ENCODE peak calls at places on chromosomes 6 and 20, in seven cellular contexts. One of them, this sample, is unnamed.

GRCh38 chr20:37439223-37439933 is 81.7 kb upstream of the NNAT start:
- DNase-seq in neural progenitor cell: no peak
- DNase-seq in IMR-90: no peak
- DNase-seq in mesendoderm: no peak
- DNase-seq in endodermal cell: no peak
- DNase-seq in GM12878: no peak
- DNase-seq in neuronal stem cell: no peak
- DNase-seq in this sample: no peak

GRCh38 chr6:148887181-148887580 is 140.4 kb downstream of the UST start:
- DNase-seq in neural progenitor cell: peak
- DNase-seq in endodermal cell: no peak
- DNase-seq in IMR-90: no peak
- DNase-seq in GM12878: no peak
- DNase-seq in mesendoderm: no peak
- DNase-seq in neuronal stem cell: no peak
- DNase-seq in this sample: no peak

GRCh38 chr6:124819340-124819739 is 142.9 kb upstream of the RNF217 start:
- DNase-seq in endodermal cell: no peak
- DNase-seq in mesendoderm: no peak
- DNase-seq in GM12878: no peak
- DNase-seq in neuronal stem cell: no peak
- DNase-seq in IMR-90: peak
- DNase-seq in neural progenitor cell: no peak
- DNase-seq in this sample: no peak

GRCh38 chr20:49343246-49343645 is 65.4 kb upstream of the ZNFX1 start:
- DNase-seq in IMR-90: no peak
- DNase-seq in endodermal cell: peak
- DNase-seq in neuronal stem cell: no peak
- DNase-seq in mesendoderm: peak
- DNase-seq in GM12878: no peak
- DNase-seq in neural progenitor cell: no peak
- DNase-seq in this sample: no peak

GRCh38 chr6:84728602-84729001 is 35.8 kb downstream of the TBX18 start:
- DNase-seq in neuronal stem cell: peak
- DNase-seq in neural progenitor cell: peak
- DNase-seq in mesendoderm: peak
- DNase-seq in GM12878: no peak
- DNase-seq in IMR-90: peak
- DNase-seq in endodermal cell: no peak
- DNase-seq in this sample: no peak

GRCh38 chr6:131980791-131981623 is 29.8 kb upstream of the CCN2 start:
- DNase-seq in neural progenitor cell: no peak
- DNase-seq in endodermal cell: no peak
- DNase-seq in neuronal stem cell: no peak
- DNase-seq in IMR-90: no peak
- DNase-seq in GM12878: no peak
- DNase-seq in mesendoderm: no peak
- DNase-seq in this sample: no peak

GRCh38 chr6:11218827-11219826 is 13.3 kb downstream of the NEDD9 start:
- DNase-seq in mesendoderm: no peak
- DNase-seq in neuronal stem cell: no peak
- DNase-seq in IMR-90: no peak
- DNase-seq in GM12878: no peak
- DNase-seq in neural progenitor cell: no peak
- DNase-seq in endodermal cell: no peak
- DNase-seq in this sample: no peak

GRCh38 chr20:61538481-61539265 is 286.6 kb downstream of the CDH4 start:
- DNase-seq in neural progenitor cell: no peak
- DNase-seq in neuronal stem cell: no peak
- DNase-seq in endodermal cell: no peak
- DNase-seq in mesendoderm: no peak
- DNase-seq in IMR-90: no peak
- DNase-seq in GM12878: no peak
- DNase-seq in this sample: no peak

GRCh38 chr6:10420546-10421507 is 6.0 kb upstream of the TFAP2A start:
- DNase-seq in endodermal cell: peak
- DNase-seq in IMR-90: no peak
- DNase-seq in neural progenitor cell: peak
- DNase-seq in mesendoderm: peak
- DNase-seq in GM12878: no peak
- DNase-seq in neuronal stem cell: no peak
- DNase-seq in this sample: no peak

GRCh38 chr6:91057689-91058088 is 470.8 kb upstream of the MAP3K7 start:
- DNase-seq in endodermal cell: no peak
- DNase-seq in neural progenitor cell: no peak
- DNase-seq in GM12878: no peak
- DNase-seq in mesendoderm: no peak
- DNase-seq in neuronal stem cell: no peak
- DNase-seq in IMR-90: no peak
- DNase-seq in this sample: no peak

GRCh38 chr20:21339499-21339898 is 36.4 kb downstream of the XRN2 start:
- DNase-seq in GM12878: no peak
- DNase-seq in neuronal stem cell: no peak
- DNase-seq in neural progenitor cell: no peak
- DNase-seq in endodermal cell: no peak
- DNase-seq in IMR-90: peak
- DNase-seq in mesendoderm: no peak
- DNase-seq in this sample: no peak

GRCh38 chr6:144285548-144285797 is 338 bp downstream of the UTRN start:
- DNase-seq in mesendoderm: no peak
- DNase-seq in neuronal stem cell: no peak
- DNase-seq in neural progenitor cell: no peak
- DNase-seq in endodermal cell: no peak
- DNase-seq in GM12878: no peak
- DNase-seq in IMR-90: no peak
- DNase-seq in this sample: no peak

GRCh38 chr6:39686980-39687379 is 38.2 kb downstream of the KIF6 start:
- DNase-seq in neuronal stem cell: no peak
- DNase-seq in IMR-90: no peak
- DNase-seq in mesendoderm: no peak
- DNase-seq in endodermal cell: no peak
- DNase-seq in neural progenitor cell: no peak
- DNase-seq in GM12878: no peak
- DNase-seq in this sample: no peak

GRCh38 chr20:63525185-63525584 is 4.6 kb downstream of the PPDPF start:
- DNase-seq in neural progenitor cell: no peak
- DNase-seq in endodermal cell: peak
- DNase-seq in mesendoderm: no peak
- DNase-seq in IMR-90: no peak
- DNase-seq in neuronal stem cell: no peak
- DNase-seq in GM12878: no peak
- DNase-seq in this sample: no peak

GRCh38 chr20:2984028-2984501 is 59.4 kb upstream of the GNRH2 start:
- DNase-seq in IMR-90: no peak
- DNase-seq in neural progenitor cell: no peak
- DNase-seq in GM12878: peak
- DNase-seq in neuronal stem cell: no peak
- DNase-seq in endodermal cell: no peak
- DNase-seq in mesendoderm: no peak
- DNase-seq in this sample: no peak

GRCh38 chr6:122730775-122731386 is 48.6 kb upstream of the FABP7 start:
- DNase-seq in mesendoderm: peak
- DNase-seq in neural progenitor cell: peak
- DNase-seq in GM12878: no peak
- DNase-seq in endodermal cell: no peak
- DNase-seq in IMR-90: peak
- DNase-seq in neuronal stem cell: peak
- DNase-seq in this sample: peak

GRCh38 chr6:90368601-90369000 is 72.0 kb upstream of the BACH2 start:
- DNase-seq in neuronal stem cell: no peak
- DNase-seq in IMR-90: peak
- DNase-seq in neural progenitor cell: no peak
- DNase-seq in mesendoderm: no peak
- DNase-seq in GM12878: no peak
- DNase-seq in endodermal cell: no peak
- DNase-seq in this sample: no peak

GRCh38 chr6:7145269-7146078 is 37.7 kb downstream of the RREB1 start:
- DNase-seq in neural progenitor cell: no peak
- DNase-seq in GM12878: no peak
- DNase-seq in neuronal stem cell: no peak
- DNase-seq in IMR-90: no peak
- DNase-seq in endodermal cell: peak
- DNase-seq in mesendoderm: peak
- DNase-seq in this sample: no peak

GRCh38 chr6:7144810-7145209 is 37.0 kb downstream of the RREB1 start:
- DNase-seq in endodermal cell: no peak
- DNase-seq in GM12878: no peak
- DNase-seq in neuronal stem cell: no peak
- DNase-seq in IMR-90: no peak
- DNase-seq in mesendoderm: no peak
- DNase-seq in neural progenitor cell: no peak
- DNase-seq in this sample: no peak

GRCh38 chr6:7146079-7146828 is 38.5 kb downstream of the RREB1 start:
- DNase-seq in neural progenitor cell: no peak
- DNase-seq in neuronal stem cell: no peak
- DNase-seq in GM12878: no peak
- DNase-seq in IMR-90: peak
- DNase-seq in endodermal cell: peak
- DNase-seq in mesendoderm: peak
- DNase-seq in this sample: no peak

GRCh38 chr6:7148100-7148822 is 40.5 kb downstream of the RREB1 start:
- DNase-seq in neural progenitor cell: no peak
- DNase-seq in endodermal cell: peak
- DNase-seq in mesendoderm: no peak
- DNase-seq in IMR-90: peak
- DNase-seq in GM12878: no peak
- DNase-seq in neuronal stem cell: no peak
- DNase-seq in this sample: no peak

DNA sequence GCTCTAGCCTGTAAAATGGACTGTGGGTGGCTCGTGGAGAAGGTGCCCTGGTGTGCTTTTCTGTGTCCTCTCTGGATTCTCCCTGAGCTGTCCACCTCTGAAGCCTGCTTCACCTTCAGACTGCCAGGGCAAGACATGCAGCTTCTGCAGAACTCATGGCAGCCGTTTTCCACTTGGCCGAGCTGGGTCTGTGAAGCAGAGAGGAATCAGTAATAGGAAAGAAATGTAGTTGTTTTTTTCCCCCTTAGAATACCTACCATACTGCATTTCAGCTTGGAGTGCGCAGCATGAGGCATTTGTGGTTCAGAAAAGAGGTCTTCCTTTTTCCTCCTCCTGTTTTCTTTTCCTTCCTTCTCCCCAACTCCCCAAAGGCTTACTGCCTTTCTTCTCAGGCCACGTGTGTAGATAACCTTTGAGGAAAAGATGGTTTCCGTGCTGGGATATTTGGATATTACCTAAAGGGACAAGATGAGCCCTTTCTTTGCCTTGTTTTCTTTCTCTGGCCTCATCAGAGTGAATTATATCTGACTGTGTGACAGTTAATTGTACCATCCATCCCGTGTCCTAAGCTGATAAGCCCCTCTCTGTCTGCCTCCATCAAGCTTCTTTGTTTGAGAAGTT is 39.4 kb downstream of the RREB1 start:
- DNase-seq in IMR-90: no peak
- DNase-seq in neuronal stem cell: no peak
- DNase-seq in endodermal cell: peak
- DNase-seq in mesendoderm: no peak
- DNase-seq in GM12878: no peak
- DNase-seq in neural progenitor cell: peak
- DNase-seq in this sample: no peak
- H3K27ac ChIP-seq in IMR-90: peak
- H3K27ac ChIP-seq in neuronal stem cell: no peak
- H3K27ac ChIP-seq in endodermal cell: no peak
- H3K27ac ChIP-seq in mesendoderm: no peak
- H3K27ac ChIP-seq in GM12878: peak
- H3K27ac ChIP-seq in neural progenitor cell: peak
- H3K27ac ChIP-seq in this sample: peak

GRCh38 chr6:129748212-129748900 is 38.4 kb upstream of the ARHGAP18 start:
- DNase-seq in mesendoderm: peak
- DNase-seq in IMR-90: peak
- DNase-seq in endodermal cell: peak
- DNase-seq in neuronal stem cell: no peak
- DNase-seq in neural progenitor cell: no peak
- DNase-seq in GM12878: peak
- DNase-seq in this sample: no peak

GRCh38 chr6:129750390-129750789 is 40.4 kb upstream of the ARHGAP18 start:
- DNase-seq in GM12878: no peak
- DNase-seq in endodermal cell: no peak
- DNase-seq in mesendoderm: no peak
- DNase-seq in neural progenitor cell: no peak
- DNase-seq in neuronal stem cell: no peak
- DNase-seq in IMR-90: no peak
- DNase-seq in this sample: no peak

GRCh38 chr6:129748901-129749748 is 39.1 kb upstream of the ARHGAP18 start:
- DNase-seq in endodermal cell: no peak
- DNase-seq in neural progenitor cell: no peak
- DNase-seq in mesendoderm: no peak
- DNase-seq in IMR-90: peak
- DNase-seq in neuronal stem cell: no peak
- DNase-seq in GM12878: no peak
- DNase-seq in this sample: no peak

GRCh38 chr6:129747588-129748112 is 37.7 kb upstream of the ARHGAP18 start:
- DNase-seq in mesendoderm: no peak
- DNase-seq in IMR-90: no peak
- DNase-seq in neural progenitor cell: no peak
- DNase-seq in GM12878: no peak
- DNase-seq in neuronal stem cell: no peak
- DNase-seq in endodermal cell: no peak
- DNase-seq in this sample: no peak

GRCh38 chr6:129749749-129750120 is 39.8 kb upstream of the ARHGAP18 start:
- DNase-seq in IMR-90: peak
- DNase-seq in GM12878: peak
- DNase-seq in endodermal cell: no peak
- DNase-seq in mesendoderm: no peak
- DNase-seq in neuronal stem cell: no peak
- DNase-seq in neural progenitor cell: no peak
- DNase-seq in this sample: peak
- H3K9ac ChIP-seq in IMR-90: no peak
- H3K9ac ChIP-seq in GM12878: peak
- H3K9ac ChIP-seq in endodermal cell: no peak
- H3K9ac ChIP-seq in mesendoderm: no peak
- H3K9ac ChIP-seq in neuronal stem cell: no peak
- H3K9ac ChIP-seq in neural progenitor cell: no peak
- H3K9ac ChIP-seq in this sample: peak

DNA sequence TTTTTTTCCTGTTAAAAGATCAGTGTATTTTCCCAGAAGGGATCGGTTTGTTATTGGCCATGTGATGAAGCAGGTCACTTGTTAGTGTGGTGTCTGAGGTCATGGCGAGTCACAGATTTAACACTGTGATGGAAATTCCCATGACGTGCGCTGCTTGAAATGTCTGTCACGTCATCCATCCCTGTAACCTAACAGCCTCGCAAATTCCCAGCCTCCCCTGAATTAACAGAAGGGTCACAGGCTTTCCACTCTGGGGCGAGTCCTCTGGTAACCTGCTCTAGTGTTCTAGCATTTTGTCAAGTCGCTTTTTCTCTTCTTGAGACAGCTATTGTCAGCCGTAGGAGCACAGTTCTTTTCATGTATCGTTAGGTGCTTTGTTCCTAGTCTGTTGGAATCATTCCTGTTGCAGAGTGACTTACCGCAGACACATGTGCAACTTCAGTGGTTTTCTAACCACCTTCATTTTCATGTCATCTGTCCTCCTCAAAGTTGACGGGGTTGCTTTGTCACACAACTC is 137.2 kb downstream of the MAP3K4 start:
- DNase-seq in GM12878: no peak
- DNase-seq in endodermal cell: no peak
- DNase-seq in IMR-90: peak
- DNase-seq in mesendoderm: no peak
- DNase-seq in neural progenitor cell: no peak
- DNase-seq in neuronal stem cell: no peak
- DNase-seq in this sample: no peak
- H3K27ac ChIP-seq in GM12878: no peak
- H3K27ac ChIP-seq in endodermal cell: no peak
- H3K27ac ChIP-seq in IMR-90: no peak
- H3K27ac ChIP-seq in mesendoderm: no peak
- H3K27ac ChIP-seq in neural progenitor cell: no peak
- H3K27ac ChIP-seq in neuronal stem cell: no peak
- H3K27ac ChIP-seq in this sample: no peak

GRCh38 chr6:32947552-32948465 is 5.1 kb downstream of the HLA-DMA start:
- DNase-seq in neuronal stem cell: no peak
- DNase-seq in endodermal cell: peak
- DNase-seq in GM12878: peak
- DNase-seq in mesendoderm: peak
- DNase-seq in neural progenitor cell: peak
- DNase-seq in IMR-90: peak
- DNase-seq in this sample: no peak
- H3K9ac ChIP-seq in neuronal stem cell: no peak
- H3K9ac ChIP-seq in endodermal cell: no peak
- H3K9ac ChIP-seq in GM12878: no peak
- H3K9ac ChIP-seq in mesendoderm: no peak
- H3K9ac ChIP-seq in neural progenitor cell: no peak
- H3K9ac ChIP-seq in IMR-90: no peak
- H3K9ac ChIP-seq in this sample: no peak